ENCODE peak calls at places on chromosome 14, in five cellular contexts. E is astrocyte, H is IMR-90, Y is HCT116, A is fibroblast of lung. W is an unnamed sample.

GRCh38 chr14:37655418-37655817 is 60.0 kb downstream of the TTC6 start:
- DNase-seq in E (peak; percentile 23), H (peak; percentile 44), Y (peak; percentile 0), A (peak; percentile 29), W (no peak)

GRCh38 chr14:68781161-68782021 is 11.5 kb downstream of the ZFP36L1 start:
- DNase-seq in E (no peak), H (no peak), Y (no peak), A (no peak), W (no peak)

GRCh38 chr14:37252434-37252833 is 54.7 kb downstream of the MIPOL1 start:
- DNase-seq in E (no peak), H (no peak), Y (no peak), A (no peak), W (no peak)

GRCh38 chr14:52949711-52950409 is 990 bp downstream of the FERMT2 start:
- DNase-seq in E (peak; percentile 63), H (peak; percentile 46), Y (no peak), A (peak; percentile 61), W (no peak)

GRCh38 chr14:52918486-52918885 is 32.4 kb downstream of the FERMT2 start:
- DNase-seq in E (peak; percentile 56), H (peak; percentile 81), Y (no peak), A (peak; percentile 49), W (no peak)

GRCh38 chr14:53971501-53971900 is 14.9 kb upstream of the BMP4 start:
- DNase-seq in E (no peak), H (no peak), Y (no peak), A (no peak), W (no peak)

GRCh38 chr14:99524091-99524661 is 43.0 kb downstream of the CCNK start:
- DNase-seq in E (peak; percentile 56), H (no peak), Y (no peak), A (no peak), W (no peak)

GRCh38 chr14:72978856-72979255 is 48.0 kb downstream of the ZFYVE1 start:
- DNase-seq in E (no peak), H (no peak), Y (no peak), A (no peak), W (no peak)

GRCh38 chr14:65006251-65006721 is 19.6 kb downstream of the FNTB start:
- DNase-seq in E (peak; percentile 59), H (no peak), Y (no peak), A (no peak), W (no peak)

GRCh38 chr14:47678157-47678556 is 2.8 kb upstream of the MDGA2 start:
- DNase-seq in E (no peak), H (no peak), Y (no peak), A (no peak), W (no peak)

GRCh38 chr14:88910386-88910785 is 85.9 kb downstream of the TTC8 start:
- DNase-seq in E (no peak), H (no peak), Y (no peak), A (no peak), W (no peak)

GRCh38 chr14:99190696-99191662 is 81.0 kb downstream of the BCL11B start:
- DNase-seq in E (no peak), H (no peak), Y (no peak), A (no peak), W (no peak)

GRCh38 chr14:91899213-91899612 is 31.9 kb upstream of the TC2N start:
- DNase-seq in E (no peak), H (no peak), Y (no peak), A (no peak), W (no peak)

GRCh38 chr14:96275182-96276112 is 19.4 kb downstream of the BDKRB1 start:
- DNase-seq in E (peak; percentile 61), H (peak; percentile 90), Y (peak; percentile 29), A (peak; percentile 84), W (no peak)

GRCh38 chr14:63603749-63604277 is 37.9 kb downstream of the WDR89 start:
- DNase-seq in E (no peak), H (no peak), Y (no peak), A (no peak), W (no peak)

GRCh38 chr14:72686832-72687231 is 207.1 kb downstream of the DPF3 start:
- DNase-seq in E (no peak), H (peak; percentile 31), Y (no peak), A (no peak), W (no peak)

GRCh38 chr14:23327947-23328744 is 6.9 kb downstream of the PABPN1 start:
- DNase-seq in E (peak; percentile 47), H (peak; percentile 80), Y (peak; percentile 60), A (peak; percentile 85), W (no peak)

GRCh38 chr14:71524321-71524982 is 407.8 kb upstream of the RGS6 start:
- DNase-seq in E (no peak), H (no peak), Y (no peak), A (no peak), W (no peak)

GRCh38 chr14:23306412-23307145 is at the start of gene BCL2L2:
- DNase-seq in E (peak; percentile 78), H (peak; percentile 84), Y (peak; percentile 76), A (peak; percentile 90), W (no peak)

GRCh38 chr14:48274826-48275225 is 599.4 kb upstream of the MDGA2 start:
- DNase-seq in E (no peak), H (no peak), Y (no peak), A (no peak), W (no peak)

GRCh38 chr14:40119321-40119720 is 687.1 kb upstream of the FBXO33 start:
- DNase-seq in E (peak; percentile 63), H (no peak), Y (no peak), A (no peak), W (no peak)

GRCh38 chr14:84375235-84375634 is 1154.7 kb upstream of the FLRT2 start:
- DNase-seq in E (peak; percentile 67), H (peak; percentile 5), Y (no peak), A (peak; percentile 29), W (no peak)

GRCh38 chr14:40374221-40374620 is 942.0 kb upstream of the FBXO33 start:
- DNase-seq in E (no peak), H (no peak), Y (no peak), A (no peak), W (no peak)

GRCh38 chr14:52360831-52361230 is 46.7 kb downstream of the PTGER2 start:
- DNase-seq in E (no peak), H (no peak), Y (no peak), A (no peak), W (no peak)

GRCh38 chr14:67547224-67547780 is 14.2 kb downstream of the PLEKHH1 start:
- DNase-seq in E (no peak), H (no peak), Y (no peak), A (no peak), W (no peak)

GRCh38 chr14:21652209-21652808 is 1.3 kb upstream of the OR4E2 start:
- DNase-seq in E (no peak), H (no peak), Y (no peak), A (no peak), W (no peak)

GRCh38 chr14:21056520-21057163 is 980 bp upstream of the RNASE8 start:
- DNase-seq in E (no peak), H (no peak), Y (no peak), A (no peak), W (no peak)

GRCh38 chr14:101230851-101231550 is 327.5 kb upstream of the RTL1 start:
- DNase-seq in E (no peak), H (no peak), Y (no peak), A (no peak), W (no peak)

GRCh38 chr14:102215522-102216250 is 76.0 kb downstream of the WDR20 start:
- DNase-seq in E (peak; percentile 20), H (peak; percentile 31), Y (no peak), A (no peak), W (no peak)

GRCh38 chr14:80425686-80426085 is 214.4 kb upstream of the DIO2 start:
- DNase-seq in E (peak; percentile 100), H (peak; percentile 100), Y (peak; percentile 18), A (peak; percentile 93), W (peak; percentile 87)

GRCh38 chr14:56659964-56660551 is 80.5 kb downstream of the TMEM260 start:
- DNase-seq in E (peak; percentile 36), H (peak; percentile 62), Y (peak; percentile 32), A (peak; percentile 63), W (peak; percentile 15)

GRCh38 chr14:23360496-23360895 is 4.5 kb downstream of the EFS start:
- DNase-seq in E (no peak), H (no peak), Y (no peak), A (no peak), W (no peak)

GRCh38 chr14:96092936-96093335 is 53.8 kb downstream of the C14orf132 start:
- DNase-seq in E (no peak), H (no peak), Y (no peak), A (peak; percentile 31), W (no peak)

DNA sequence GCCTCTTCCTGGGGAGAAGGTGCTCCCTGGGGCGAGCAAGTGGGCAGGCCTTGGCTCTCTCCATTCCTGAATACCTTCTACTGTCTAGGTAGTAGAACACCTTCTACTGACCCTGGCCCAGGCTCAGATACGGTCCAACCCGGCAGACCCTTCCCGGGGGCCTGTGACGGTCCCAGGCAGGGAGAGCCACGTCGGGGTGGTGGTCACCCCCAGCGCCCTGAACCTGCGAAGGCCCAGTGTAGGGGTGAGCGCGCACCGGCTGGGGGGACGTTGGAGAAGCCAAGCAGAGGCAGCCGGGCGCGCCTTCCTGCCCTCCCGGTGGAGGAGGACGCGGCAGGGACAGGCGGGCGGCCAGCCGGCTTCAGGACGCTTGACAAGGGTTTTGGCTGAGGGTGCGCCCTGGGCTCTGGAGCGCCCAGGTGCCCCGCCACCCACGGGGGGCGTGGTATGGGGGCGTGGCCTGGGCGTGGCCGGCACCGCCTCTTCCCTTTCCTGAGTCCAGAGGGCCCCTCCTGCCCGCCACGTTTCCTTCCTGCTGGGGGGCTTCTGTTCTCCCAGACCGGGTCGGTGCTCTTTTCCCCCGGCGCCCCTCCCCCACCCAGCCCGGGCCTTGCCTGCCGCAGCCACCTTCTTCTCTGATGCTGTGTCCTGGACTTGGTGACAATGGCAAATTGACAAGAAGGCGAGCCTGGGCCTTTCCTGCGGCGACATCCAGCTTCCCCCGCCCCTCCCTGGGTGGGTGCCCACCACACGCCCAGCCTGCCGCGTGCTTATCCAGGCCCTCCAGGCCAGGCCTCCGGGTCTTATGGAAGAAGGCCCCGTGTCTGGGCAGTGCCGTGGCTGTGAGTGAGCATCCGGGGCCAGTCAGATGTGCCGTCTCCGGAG is 24.5 kb upstream of the PPP1R13B start:
- DNase-seq in E (no peak), H (no peak), Y (no peak), A (no peak), W (no peak)
- H2AFZ ChIP-seq in E (peak overlapping the region; percentile 80), H (peak overlapping the region; percentile 61), Y (no peak overlapping the region), A (no peak overlapping the region), W (peak overlapping the region; percentile 83)

GRCh38 chr14:75496755-75497154 is 25.5 kb upstream of the BATF start:
- DNase-seq in E (no peak), H (no peak), Y (no peak), A (no peak), W (no peak)
- H2AFZ ChIP-seq in E (no peak overlapping the region), H (no peak overlapping the region), Y (no peak overlapping the region), A (no peak overlapping the region), W (no peak overlapping the region)

DNA sequence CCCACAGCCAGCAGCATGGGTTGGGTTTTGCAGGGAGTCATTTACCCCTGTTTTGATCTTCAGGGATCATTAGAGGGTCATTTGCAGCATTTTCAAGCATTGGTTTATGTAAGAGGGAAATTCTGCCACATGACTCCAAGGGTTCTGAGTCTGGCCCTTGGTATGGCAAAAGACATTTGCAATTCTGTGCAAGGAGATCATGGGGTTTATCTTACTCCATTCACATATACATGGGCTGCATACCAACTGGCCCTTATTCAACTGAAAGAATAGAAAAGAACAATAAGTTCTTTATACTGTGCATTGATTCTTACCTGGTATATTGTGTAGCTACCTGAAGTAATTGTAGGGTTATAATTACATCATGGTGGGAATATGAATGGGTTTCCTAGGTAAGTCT is 13.6 kb downstream of the SIX4 start:
- DNase-seq in E (no peak), H (no peak), Y (no peak), A (no peak), W (no peak)
- H2AFZ ChIP-seq in E (no peak overlapping the region), H (no peak overlapping the region), Y (no peak overlapping the region), A (no peak overlapping the region), W (no peak overlapping the region)

GRCh38 chr14:76964695-76965094 is 63.8 kb downstream of the IRF2BPL start:
- DNase-seq in E (no peak), H (no peak), Y (no peak), A (no peak), W (no peak)
- H2AFZ ChIP-seq in E (no peak overlapping the region), H (no peak overlapping the region), Y (no peak overlapping the region), A (no peak overlapping the region), W (no peak overlapping the region)